ENCODE peak calls at places on chromosomes 7 and 10, in six cellular contexts. N is T-cell, J is AG04450, P is retina, U is adipocyte, K is astrocyte of the cerebellum. Y is an unnamed sample.

GRCh38 chr7:153523320-153524015 is 528.7 kb upstream of the DPP6 start:
- DNase-seq in N (no peak), P (no peak), U (no peak), J (no peak), K (no peak), Y (no peak)

GRCh38 chr7:77747178-77747577 is 50.9 kb downstream of the RSBN1L start:
- DNase-seq in P (no peak), N (no peak), U (no peak), J (no peak), K (no peak), Y (peak; percentile 20)

GRCh38 chr7:73909051-73909941 is 48.3 kb downstream of the TMEM270 start:
- DNase-seq in P (no peak), K (no peak), N (no peak), J (no peak), U (no peak), Y (peak; percentile 72)

GRCh38 chr10:120011359-120012132 is 119.0 kb downstream of the SEC23IP start:
- DNase-seq in K (no peak), J (no peak), U (no peak), P (peak; percentile 42), N (no peak), Y (no peak)

GRCh38 chr7:15972767-15973362 is 286.4 kb upstream of the MEOX2 start:
- DNase-seq in K (no peak), P (no peak), N (no peak), U (peak; percentile 19), J (no peak), Y (no peak)

GRCh38 chr7:24401628-24402593 is 117.9 kb downstream of the NPY start:
- DNase-seq in K (peak; percentile 22), P (no peak), J (no peak), N (no peak), U (peak; percentile 78), Y (no peak)

GRCh38 chr7:104272767-104273384 is 55.5 kb upstream of the LHFPL3 start:
- DNase-seq in P (peak; percentile 30), U (peak; percentile 59), K (peak; percentile 20), N (no peak), J (peak; percentile 7), Y (no peak)

GRCh38 chr7:51326646-51327286 is 10.2 kb upstream of the COBL start:
- DNase-seq in K (no peak), N (no peak), U (no peak), J (no peak), P (no peak), Y (peak; percentile 60)

GRCh38 chr7:158836692-158837091 is 7.4 kb upstream of the ESYT2 start:
- DNase-seq in K (no peak), J (no peak), U (no peak), P (no peak), N (no peak), Y (no peak)

GRCh38 chr7:151863386-151864079 is 13.4 kb downstream of the PRKAG2 start:
- DNase-seq in K (no peak), N (no peak), U (no peak), J (no peak), P (no peak), Y (peak; percentile 36)

GRCh38 chr10:30553625-30554442 is 75.7 kb downstream of the LYZL2 start:
- DNase-seq in K (no peak), N (no peak), U (peak; percentile 46), J (no peak), P (peak; percentile 66), Y (peak; percentile 76)

GRCh38 chr7:87000344-87000743 is 59.1 kb downstream of the ELAPOR2 start:
- DNase-seq in J (no peak), K (no peak), P (no peak), U (peak; percentile 3), N (no peak), Y (no peak)

GRCh38 chr10:77417806-77418205 is 219.8 kb downstream of the KCNMA1 start:
- DNase-seq in N (no peak), P (no peak), K (no peak), U (no peak), J (no peak), Y (no peak)

GRCh38 chr10:80924063-80924952 is 386.6 kb downstream of the SH2D4B start:
- DNase-seq in K (peak; percentile 18), N (no peak), U (peak; percentile 75), P (peak; percentile 66), J (no peak), Y (no peak)

GRCh38 chr7:35694161-35694783 is 663 bp downstream of the HERPUD2 start:
- DNase-seq in K (no peak), J (no peak), N (no peak), U (peak; percentile 48), P (no peak), Y (no peak)

GRCh38 chr10:105707603-105708002 is 1066.5 kb downstream of the SORCS3 start:
- DNase-seq in U (no peak), P (no peak), N (no peak), K (no peak), J (no peak), Y (no peak)

GRCh38 chr7:149849174-149849573 is 11.0 kb downstream of the ZNF862 start:
- DNase-seq in U (no peak), K (no peak), N (no peak), J (no peak), P (no peak), Y (no peak)

GRCh38 chr10:58641708-58642107 is 129.0 kb downstream of the BICC1 start:
- DNase-seq in N (no peak), U (peak; percentile 63), K (peak; percentile 72), J (no peak), P (no peak), Y (no peak)

GRCh38 chr10:103967433-103968142 is 648 bp downstream of the SLK start:
- DNase-seq in K (no peak), U (peak; percentile 80), N (no peak), J (no peak), P (peak; percentile 57), Y (no peak)

GRCh38 chr7:32461484-32461883 is 28.7 kb downstream of the LSM5 start:
- DNase-seq in P (no peak), K (no peak), U (no peak), J (no peak), N (no peak), Y (no peak)

GRCh38 chr7:139539231-139539630 is 15.7 kb downstream of the CLEC2L start:
- DNase-seq in J (no peak), U (peak; percentile 31), K (no peak), N (no peak), P (no peak), Y (no peak)

GRCh38 chr10:30581779-30582380 is 47.7 kb downstream of the LYZL2 start:
- DNase-seq in N (no peak), U (peak; percentile 63), J (peak; percentile 30), P (peak; percentile 44), K (peak; percentile 27), Y (no peak)

GRCh38 chr10:69242844-69243212 is 22.7 kb downstream of the HKDC1 start:
- DNase-seq in J (no peak), P (no peak), K (no peak), N (no peak), U (no peak), Y (peak; percentile 56)

GRCh38 chr10:124063736-124064135 is 29.7 kb downstream of the CHST15 start:
- DNase-seq in U (peak; percentile 85), J (peak; percentile 8), P (no peak), N (no peak), K (peak; percentile 79), Y (no peak)

GRCh38 chr10:99280472-99280871 is 44.8 kb upstream of the HPSE2 start:
- DNase-seq in P (no peak), J (no peak), U (no peak), N (no peak), K (no peak), Y (no peak)

GRCh38 chr10:110305767-110306451 is 1.2 kb upstream of the SMNDC1 start:
- DNase-seq in P (peak; percentile 55), N (peak; percentile 55), J (peak; percentile 83), K (peak; percentile 84), U (peak; percentile 92), Y (no peak)

GRCh38 chr7:5633161-5634106 is 148.0 kb downstream of the RNF216 start:
- DNase-seq in N (no peak), P (peak; percentile 27), K (no peak), J (no peak), U (peak; percentile 32), Y (peak; percentile 33)

GRCh38 chr10:62632071-62632809 is 172.3 kb upstream of the ADO start:
- DNase-seq in P (no peak), J (no peak), K (no peak), U (no peak), N (peak; percentile 59), Y (peak; percentile 85)

GRCh38 chr7:28957064-28957821 is 887 bp downstream of the TRIL start:
- DNase-seq in U (peak; percentile 30), P (peak; percentile 86), K (no peak), N (no peak), J (no peak), Y (peak; percentile 79)

GRCh38 chr7:30351274-30351673 is 66.9 kb downstream of the ZNRF2 start:
- DNase-seq in U (no peak), K (no peak), P (no peak), J (no peak), N (no peak), Y (no peak)

GRCh38 chr7:77413861-77414424 is 2.2 kb downstream of the GSAP start:
- DNase-seq in U (peak; percentile 25), P (no peak), K (peak; percentile 35), N (no peak), J (no peak), Y (no peak)

GRCh38 chr7:33813331-33813730 is 92.0 kb upstream of the BMPER start:
- DNase-seq in N (no peak), J (no peak), U (no peak), P (no peak), K (peak; percentile 70), Y (no peak)

GRCh38 chr7:85693326-85693725 is 506.5 kb upstream of the SEMA3D start:
- DNase-seq in K (no peak), N (no peak), P (no peak), U (no peak), J (no peak), Y (no peak)

GRCh38 chr7:38374507-38374906 is 101.1 kb upstream of the TARP start:
- DNase-seq in N (peak; percentile 63), J (no peak), U (peak; percentile 77), K (peak; percentile 24), P (no peak), Y (no peak)

Y was measured in spleen.